ENCODE peak calls at places on chromosomes 5 and 9, in seven cellular contexts. H, M, Q, G, N, F and W are unnamed samples.

GRCh38 chr5:59260973-59261372 is 632.6 kb downstream of the PDE4D start:
- DNase-seq in H (no peak), M (no peak), Q (no peak), G (no peak), N (no peak), F (no peak), W (no peak)

GRCh38 chr5:28344803-28345433 is 1306.5 kb upstream of the CDH9 start:
- DNase-seq in H (no peak), M (no peak), Q (no peak), G (no peak), N (no peak), F (peak; percentile 74), W (no peak)

GRCh38 chr5:74143151-74143550 is 497.4 kb downstream of the ENC1 start:
- DNase-seq in H (no peak), M (no peak), Q (no peak), G (no peak), N (no peak), F (no peak), W (no peak)

GRCh38 chr5:147451125-147451524 is 58.7 kb downstream of the DPYSL3 start:
- DNase-seq in H (no peak), M (no peak), Q (no peak), G (no peak), N (no peak), F (no peak), W (no peak)

GRCh38 chr5:16484081-16484480 is 18.5 kb upstream of the ZNF622 start:
- DNase-seq in H (no peak), M (no peak), Q (no peak), G (no peak), N (no peak), F (no peak), W (no peak)

GRCh38 chr9:95981741-95982390 is 106.4 kb downstream of the ERCC6L2 start:
- DNase-seq in H (no peak), M (no peak), Q (no peak), G (no peak), N (peak; percentile 18), F (no peak), W (no peak)

GRCh38 chr9:109817146-109817845 is 37.3 kb downstream of the PALM2AKAP2 start:
- DNase-seq in H (no peak), M (no peak), Q (no peak), G (no peak), N (no peak), F (no peak), W (no peak)

GRCh38 chr9:134007150-134007549 is 15.0 kb upstream of the VAV2 start:
- DNase-seq in H (no peak), M (no peak), Q (peak; percentile 22), G (no peak), N (no peak), F (no peak), W (no peak)

GRCh38 chr9:35338561-35339274 is 151.2 kb upstream of the RUSC2 start:
- DNase-seq in H (no peak), M (no peak), Q (no peak), G (peak; percentile 71), N (peak; percentile 46), F (no peak), W (no peak)

GRCh38 chr5:10513501-10514442 is 50.1 kb upstream of the ANKRD33B start:
- DNase-seq in H (no peak), M (no peak), Q (no peak), G (no peak), N (no peak), F (no peak), W (no peak)

GRCh38 chr9:93509084-93509483 is 55.7 kb upstream of the FAM120AOS start:
- DNase-seq in H (no peak), M (no peak), Q (no peak), G (no peak), N (no peak), F (no peak), W (no peak)

GRCh38 chr9:119302988-119303698 is 66.1 kb downstream of the BRINP1 start:
- DNase-seq in H (no peak), M (no peak), Q (no peak), G (no peak), N (no peak), F (no peak), W (no peak)

GRCh38 chr5:179866241-179867078 is 7.8 kb upstream of the MRNIP start:
- DNase-seq in H (no peak), M (no peak), Q (no peak), G (no peak), N (no peak), F (no peak), W (no peak)

GRCh38 chr5:31410089-31410488 is 121.8 kb downstream of the DROSHA start:
- DNase-seq in H (no peak), M (no peak), Q (no peak), G (no peak), N (no peak), F (no peak), W (no peak)

GRCh38 chr9:126522957-126523356 is 90.8 kb upstream of the LMX1B start:
- DNase-seq in H (no peak), M (no peak), Q (peak; percentile 56), G (no peak), N (no peak), F (no peak), W (no peak)
- H3K27ac ChIP-seq in H (no peak overlapping the region), M (no peak overlapping the region), Q (no peak overlapping the region), G (peak overlapping the region; percentile 8), N (no peak overlapping the region), F (no peak overlapping the region), W (no peak overlapping the region)

DNA sequence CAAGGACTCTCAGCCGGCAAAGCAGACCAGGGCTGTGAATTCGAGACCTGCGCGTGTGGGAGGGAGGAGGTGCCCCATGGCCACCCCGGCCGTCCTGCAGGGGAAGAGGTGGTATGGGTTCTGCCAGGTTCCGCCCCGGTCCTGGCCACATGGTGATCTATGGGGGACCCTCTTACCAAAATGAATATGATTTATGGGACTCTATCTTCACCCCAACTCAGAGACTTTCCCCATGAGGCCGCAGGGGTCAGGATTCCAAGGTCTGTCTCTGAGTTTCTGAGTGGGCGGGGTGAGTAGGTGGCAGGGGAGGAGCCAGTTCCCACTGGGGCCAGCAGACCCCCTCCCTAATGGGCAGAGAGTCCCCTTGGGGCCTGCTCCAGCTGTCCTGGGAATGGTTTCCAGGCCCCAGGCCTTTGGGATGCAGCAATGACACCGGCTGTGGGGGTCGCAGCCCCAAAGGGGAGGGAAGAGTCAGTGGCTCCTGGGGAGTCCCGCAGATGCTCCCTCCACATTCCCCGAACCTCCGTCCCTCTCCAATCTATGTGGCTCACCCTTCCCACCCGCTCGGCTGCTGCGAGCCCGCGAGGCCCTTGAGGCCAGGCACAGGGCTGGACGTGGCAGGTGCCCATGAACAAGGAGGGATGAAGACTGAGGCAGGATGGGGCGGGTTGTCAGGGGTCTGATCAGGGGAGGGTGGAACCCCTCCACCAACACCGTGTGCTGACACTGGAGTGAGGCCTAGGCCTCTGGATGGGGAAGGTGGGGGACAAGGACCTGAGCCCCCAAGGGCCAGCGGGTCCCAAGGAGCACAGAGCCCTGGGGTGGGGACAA is 20.1 kb upstream of the NOTCH1 start:
- DNase-seq in H (no peak), M (no peak), Q (peak; percentile 79), G (no peak), N (no peak), F (no peak), W (no peak)
- H3K27ac ChIP-seq in H (peak overlapping the region; percentile 67), M (no peak overlapping the region), Q (peak overlapping the region; percentile 16), G (peak overlapping the region; percentile 77), N (no peak overlapping the region), F (peak overlapping the region; percentile 65), W (peak overlapping the region; percentile 26)

GRCh38 chr9:131733601-131734061 is 6.2 kb downstream of the RAPGEF1 start:
- DNase-seq in H (peak; percentile 58), M (peak; percentile 51), Q (peak; percentile 77), G (peak; percentile 35), N (peak; percentile 59), F (peak; percentile 79), W (no peak)

GRCh38 chr9:131736440-131736839 is 3.4 kb downstream of the RAPGEF1 start:
- DNase-seq in H (no peak), M (no peak), Q (no peak), G (no peak), N (no peak), F (no peak), W (no peak)

GRCh38 chr9:131734781-131735180 is 5.1 kb downstream of the RAPGEF1 start:
- DNase-seq in H (no peak), M (no peak), Q (peak; percentile 43), G (no peak), N (no peak), F (no peak), W (no peak)

GRCh38 chr9:131734165-131734610 is 5.7 kb downstream of the RAPGEF1 start:
- DNase-seq in H (peak; percentile 89), M (no peak), Q (peak; percentile 78), G (peak; percentile 82), N (peak; percentile 87), F (peak; percentile 43), W (no peak)

DNA sequence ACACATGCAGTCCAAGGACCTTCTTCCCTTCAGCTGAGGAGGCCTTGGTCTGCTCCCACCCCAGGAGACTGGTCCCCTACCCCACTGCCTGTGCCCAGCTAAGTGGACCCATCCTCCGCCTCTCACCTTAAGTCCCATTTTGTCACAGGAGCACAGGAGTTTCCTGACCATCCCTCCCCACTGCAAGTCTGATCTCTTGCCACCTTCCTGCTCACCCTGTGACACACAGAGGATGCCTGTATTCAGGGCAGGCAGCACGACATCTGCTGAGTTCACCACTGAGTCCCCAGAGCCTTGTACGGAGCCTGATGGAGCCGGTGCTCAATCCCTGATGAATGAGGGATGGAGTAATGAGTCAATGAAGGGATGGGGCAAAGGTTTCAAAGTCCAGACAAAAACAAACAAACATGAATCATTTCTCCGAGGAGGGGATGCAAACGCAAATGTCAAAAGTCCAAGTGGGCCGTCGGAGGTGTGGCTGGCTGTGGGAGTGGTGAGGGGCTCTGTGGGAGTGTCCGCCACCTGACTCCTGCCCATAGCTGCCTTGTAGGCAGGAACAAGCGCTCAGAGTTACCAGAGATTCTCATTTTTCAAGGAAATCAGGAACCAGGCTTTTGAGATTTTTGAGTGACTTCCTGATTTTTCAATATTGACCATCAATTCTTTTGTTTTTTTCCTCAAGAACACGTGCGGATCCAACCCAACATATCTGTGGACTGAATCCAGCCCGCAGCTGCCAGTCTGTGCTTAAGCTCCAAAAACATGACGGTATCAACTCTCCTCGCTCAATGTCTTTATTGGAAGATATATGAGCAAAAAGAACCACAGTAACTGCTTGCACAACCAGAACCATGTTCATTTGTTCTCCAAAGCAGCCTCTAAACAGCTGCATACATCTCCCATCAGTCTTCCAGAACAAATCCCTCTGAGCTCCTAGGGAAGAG is 4.4 kb downstream of the RAPGEF1 start:
- DNase-seq in H (peak; percentile 72), M (no peak), Q (peak; percentile 46), G (peak; percentile 56), N (peak; percentile 96), F (peak; percentile 85), W (no peak)
- H3K27ac ChIP-seq in H (peak overlapping the region; percentile 83), M (no peak overlapping the region), Q (peak overlapping the region; percentile 59), G (peak overlapping the region; percentile 86), N (peak overlapping the region; percentile 56), F (peak overlapping the region; percentile 92), W (no peak overlapping the region)

GRCh38 chr9:77815260-77815659 is 167.1 kb upstream of the GNA14 start:
- DNase-seq in H (no peak), M (no peak), Q (no peak), G (no peak), N (no peak), F (no peak), W (no peak)

GRCh38 chr9:77817590-77818311 is 169.6 kb upstream of the GNA14 start:
- DNase-seq in H (no peak), M (no peak), Q (no peak), G (no peak), N (no peak), F (no peak), W (no peak)

GRCh38 chr9:77816641-77817341 is 168.7 kb upstream of the GNA14 start:
- DNase-seq in H (no peak), M (no peak), Q (no peak), G (no peak), N (no peak), F (no peak), W (no peak)

GRCh38 chr9:77820293-77820954 is 172.3 kb upstream of the GNA14 start:
- DNase-seq in H (no peak), M (no peak), Q (no peak), G (no peak), N (no peak), F (peak; percentile 11), W (no peak)

GRCh38 chr9:77819672-77820071 is 171.6 kb upstream of the GNA14 start:
- DNase-seq in H (no peak), M (no peak), Q (no peak), G (no peak), N (no peak), F (no peak), W (no peak)
- H3K27ac ChIP-seq in H (no peak overlapping the region), M (no peak overlapping the region), Q (no peak overlapping the region), G (peak overlapping the region; percentile 48), N (no peak overlapping the region), F (no peak overlapping the region), W (peak overlapping the region; percentile 36)